ENCODE peak calls at places on chromosomes 13 and 19, in six cellular contexts. D is esophagus squamous epithelium, R is lower leg skin, V is A549, W is transverse colon, Z is Peyer's patch. N is an unnamed sample.

GRCh38 chr13:114130708-114131580 is 1.5 kb downstream of the RASA3 start:
- DNase-seq in D (no peak), R (no peak), V (peak), W (peak), Z (peak), N (no peak)

GRCh38 chr19:28485300-28485699 is 727.7 kb downstream of the UQCRFS1 start:
- DNase-seq in D (no peak), R (peak), V (no peak), W (peak), Z (no peak), N (no peak)

GRCh38 chr13:86397640-86398039 is 598.4 kb upstream of the SLITRK6 start:
- DNase-seq in D (no peak), R (no peak), V (no peak), W (no peak), Z (no peak), N (no peak)

GRCh38 chr13:75405976-75406703 is 75.8 kb downstream of the TBC1D4 start:
- DNase-seq in D (no peak), R (no peak), V (no peak), W (no peak), Z (no peak), N (no peak)

GRCh38 chr19:24073807-24074206 is 13.2 kb upstream of the ZNF254 start:
- DNase-seq in D (no peak), R (no peak), V (no peak), W (peak), Z (no peak), N (no peak)

GRCh38 chr13:53622431-53622830 is 593.8 kb downstream of the OLFM4 start:
- DNase-seq in D (no peak), R (no peak), V (no peak), W (no peak), Z (no peak), N (no peak)

GRCh38 chr19:31356587-31357314 is 7.5 kb upstream of the TSHZ3 start:
- DNase-seq in D (no peak), R (no peak), V (no peak), W (peak), Z (no peak), N (no peak)

GRCh38 chr13:112069063-112069726 is 2.2 kb downstream of the SOX1 start:
- DNase-seq in D (no peak), R (no peak), V (no peak), W (no peak), Z (no peak), N (no peak)

GRCh38 chr13:38821753-38822551 is 135.1 kb downstream of the FREM2 start:
- DNase-seq in D (no peak), R (no peak), V (no peak), W (no peak), Z (no peak), N (no peak)

GRCh38 chr19:7872306-7873204 is 1.6 kb downstream of the PRR36 start:
- DNase-seq in D (no peak), R (no peak), V (no peak), W (no peak), Z (no peak), N (no peak)

GRCh38 chr19:34375598-34375997 is 10.6 kb downstream of the GPI start:
- DNase-seq in D (no peak), R (no peak), V (no peak), W (no peak), Z (no peak), N (no peak)

GRCh38 chr19:10182847-10183246 is 11.9 kb downstream of the DNMT1 start:
- DNase-seq in D (no peak), R (no peak), V (no peak), W (no peak), Z (no peak), N (no peak)

GRCh38 chr13:65882810-65883209 is 1347.3 kb downstream of the PCDH9 start:
- DNase-seq in D (no peak), R (no peak), V (no peak), W (no peak), Z (no peak), N (no peak)

GRCh38 chr19:44552324-44552723 is 22.8 kb upstream of the CEACAM20 start:
- DNase-seq in D (no peak), R (no peak), V (peak), W (peak), Z (no peak), N (no peak)

GRCh38 chr13:27573265-27573664 is 47.1 kb downstream of the LNX2 start:
- DNase-seq in D (no peak), R (no peak), V (no peak), W (no peak), Z (no peak), N (no peak)

GRCh38 chr19:435707-436412 is 25.0 kb downstream of the SHC2 start:
- DNase-seq in D (no peak), R (no peak), V (no peak), W (no peak), Z (no peak), N (no peak)

GRCh38 chr13:84528408-84529055 is 646.3 kb upstream of the SLITRK1 start:
- DNase-seq in D (no peak), R (no peak), V (no peak), W (no peak), Z (no peak), N (no peak)

GRCh38 chr13:25231537-25231936 is 55.8 kb downstream of the MTMR6 start:
- DNase-seq in D (no peak), R (no peak), V (no peak), W (no peak), Z (no peak), N (no peak)

GRCh38 chr19:43690890-43691289 is 20.9 kb upstream of the PLAUR start:
- DNase-seq in D (no peak), R (no peak), V (no peak), W (no peak), Z (no peak), N (no peak)

GRCh38 chr19:12833747-12834417 is 497 bp downstream of the RTBDN start:
- DNase-seq in D (no peak), R (no peak), V (no peak), W (peak), Z (no peak), N (no peak)

GRCh38 chr13:28449826-28450773 is 44.8 kb downstream of the FLT1 start:
- DNase-seq in D (no peak), R (no peak), V (no peak), W (no peak), Z (no peak), N (no peak)

GRCh38 chr13:113846639-113847318 is 17.1 kb downstream of the GAS6 start:
- DNase-seq in D (no peak), R (no peak), V (no peak), W (no peak), Z (no peak), N (no peak)

GRCh38 chr13:92719868-92720267 is 506.7 kb upstream of the GPC6 start:
- DNase-seq in D (no peak), R (no peak), V (no peak), W (no peak), Z (no peak), N (no peak)

GRCh38 chr19:52176574-52176973 is 5.2 kb upstream of the ZNF836 start:
- DNase-seq in D (no peak), R (no peak), V (no peak), W (no peak), Z (no peak), N (no peak)

GRCh38 chr19:2303209-2303798 is 4.7 kb downstream of the LINGO3 start:
- DNase-seq in D (no peak), R (no peak), V (no peak), W (no peak), Z (no peak), N (no peak)

GRCh38 chr13:33452873-33453558 is 167.5 kb upstream of the STARD13 start:
- DNase-seq in D (no peak), R (no peak), V (no peak), W (no peak), Z (no peak), N (no peak)

GRCh38 chr13:99311748-99312492 is 4.7 kb upstream of the GPR183 start:
- DNase-seq in D (no peak), R (no peak), V (no peak), W (no peak), Z (no peak), N (no peak)

GRCh38 chr13:29901714-29902631 is 51.6 kb upstream of the UBL3 start:
- DNase-seq in D (no peak), R (no peak), V (no peak), W (peak), Z (no peak), N (no peak)

GRCh38 chr13:95323930-95324662 is 22.8 kb upstream of the ABCC4 start:
- DNase-seq in D (no peak), R (no peak), V (no peak), W (no peak), Z (no peak), N (no peak)

GRCh38 chr19:58544591-58545285 is 874 bp downstream of the TRIM28 start:
- DNase-seq in D (no peak), R (no peak), V (peak), W (no peak), Z (no peak), N (peak)
- TF ChIP-seq POLR2A in D (no peak), R (no peak), V (no peak), W (no peak), Z (no peak), N (no peak)

GRCh38 chr13:72889496-72889895 is 107.6 kb downstream of the PIBF1 start:
- DNase-seq in D (no peak), R (no peak), V (no peak), W (no peak), Z (no peak), N (no peak)

GRCh38 chr13:72886272-72887062 is 104.5 kb downstream of the PIBF1 start:
- DNase-seq in D (no peak), R (no peak), V (no peak), W (no peak), Z (no peak), N (no peak)

GRCh38 chr13:72884111-72884510 is 102.2 kb downstream of the PIBF1 start:
- DNase-seq in D (no peak), R (no peak), V (no peak), W (no peak), Z (no peak), N (no peak)
- TF ChIP-seq POLR2A in D (no peak), R (no peak), V (no peak), W (no peak), Z (no peak), N (no peak)

GRCh38 chr19:40229484-40229883 is 3.0 kb upstream of the CCNP start:
- DNase-seq in D (no peak), R (no peak), V (no peak), W (no peak), Z (no peak), N (no peak)
- TF ChIP-seq POLR2A in D (no peak), R (no peak), V (no peak), W (no peak), Z (no peak), N (peak)

DNA sequence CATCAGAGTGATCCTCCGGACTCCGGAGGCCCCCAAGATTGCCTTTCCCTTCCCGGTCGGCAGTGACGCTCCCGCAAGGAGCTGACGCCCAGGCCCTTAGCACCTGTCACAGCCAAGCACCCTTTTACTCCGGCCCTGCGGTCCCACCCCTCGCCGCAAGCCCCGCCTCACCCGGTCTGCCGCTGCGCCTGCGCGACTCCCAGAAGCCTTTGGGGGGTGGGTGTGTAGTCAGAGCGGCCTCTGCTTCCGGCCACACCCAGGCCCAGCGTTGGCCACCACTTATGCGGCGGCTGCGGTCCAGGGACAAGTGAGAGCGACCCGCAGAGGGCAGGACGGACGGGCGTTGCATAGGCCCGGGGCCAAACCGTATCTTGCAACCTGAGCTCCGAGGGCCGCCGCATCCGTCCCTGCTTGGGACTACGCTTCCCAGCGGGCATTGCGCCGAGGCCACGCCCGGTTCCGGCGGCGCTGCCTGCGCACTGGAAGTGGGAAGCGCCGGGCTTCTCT is 441 bp upstream of the ZFP28 start:
- DNase-seq in D (peak), R (peak), V (peak), W (peak), Z (peak), N (peak)
- TF ChIP-seq POLR2A in D (no peak), R (no peak), V (no peak), W (no peak), Z (no peak), N (no peak)

GRCh38 chr19:38691938-38692457 is 44.5 kb downstream of the ACTN4 start:
- DNase-seq in D (no peak), R (no peak), V (no peak), W (peak), Z (no peak), N (no peak)

GRCh38 chr19:38695832-38696732 is 48.2 kb downstream of the CAPN12 start:
- DNase-seq in D (no peak), R (no peak), V (no peak), W (no peak), Z (no peak), N (no peak)

GRCh38 chr19:38692458-38693379 is 45.3 kb downstream of the ACTN4 start:
- DNase-seq in D (no peak), R (no peak), V (no peak), W (no peak), Z (no peak), N (no peak)

GRCh38 chr19:38695319-38695683 is 47.9 kb downstream of the ACTN4 start:
- DNase-seq in D (no peak), R (no peak), V (no peak), W (no peak), Z (no peak), N (no peak)

DNA sequence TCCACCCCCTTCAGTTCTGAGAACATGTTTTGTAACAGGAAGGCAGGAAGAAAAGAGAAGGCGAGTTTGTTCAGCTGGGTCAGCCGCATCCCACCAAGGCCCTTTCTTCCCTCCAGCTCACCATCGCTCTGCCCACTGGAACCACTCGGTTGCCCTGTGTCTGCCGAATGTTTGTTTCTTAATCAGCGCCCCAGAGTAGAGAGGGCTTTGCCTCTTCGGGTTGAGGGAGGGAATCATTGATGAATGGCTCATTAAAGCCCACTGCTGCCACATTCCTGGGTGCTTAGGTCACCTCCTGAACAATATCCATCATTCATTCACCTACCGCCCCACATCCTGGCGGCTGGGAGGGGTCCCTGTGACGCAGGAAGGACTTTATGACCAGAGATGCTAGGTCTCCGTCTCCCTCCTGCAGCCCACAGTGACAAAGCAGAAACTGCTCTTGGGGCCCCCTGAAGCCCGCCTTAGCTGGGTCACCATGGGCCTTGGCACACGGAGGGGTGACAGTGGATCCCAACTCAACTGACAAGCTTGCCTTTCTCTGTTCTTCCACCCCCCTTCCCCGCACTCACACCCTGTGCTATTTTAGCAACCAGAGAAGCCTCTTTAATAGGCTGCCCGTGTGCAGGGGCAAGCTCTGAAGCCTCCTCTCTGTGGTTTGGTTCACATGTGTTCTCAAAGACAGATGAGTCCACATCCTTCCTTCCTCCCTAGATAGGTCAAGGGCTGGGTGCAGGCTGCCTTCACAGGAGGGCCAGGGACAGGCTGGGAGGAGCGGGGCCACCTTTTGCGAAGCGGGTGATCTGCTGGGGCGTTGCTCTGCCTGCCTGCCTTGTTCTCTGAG is 46.2 kb downstream of the ACTN4 start:
- DNase-seq in D (no peak), R (no peak), V (peak), W (peak), Z (peak), N (peak)
- TF ChIP-seq POLR2A in D (no peak), R (no peak), V (no peak), W (no peak), Z (no peak), N (no peak)

DNA sequence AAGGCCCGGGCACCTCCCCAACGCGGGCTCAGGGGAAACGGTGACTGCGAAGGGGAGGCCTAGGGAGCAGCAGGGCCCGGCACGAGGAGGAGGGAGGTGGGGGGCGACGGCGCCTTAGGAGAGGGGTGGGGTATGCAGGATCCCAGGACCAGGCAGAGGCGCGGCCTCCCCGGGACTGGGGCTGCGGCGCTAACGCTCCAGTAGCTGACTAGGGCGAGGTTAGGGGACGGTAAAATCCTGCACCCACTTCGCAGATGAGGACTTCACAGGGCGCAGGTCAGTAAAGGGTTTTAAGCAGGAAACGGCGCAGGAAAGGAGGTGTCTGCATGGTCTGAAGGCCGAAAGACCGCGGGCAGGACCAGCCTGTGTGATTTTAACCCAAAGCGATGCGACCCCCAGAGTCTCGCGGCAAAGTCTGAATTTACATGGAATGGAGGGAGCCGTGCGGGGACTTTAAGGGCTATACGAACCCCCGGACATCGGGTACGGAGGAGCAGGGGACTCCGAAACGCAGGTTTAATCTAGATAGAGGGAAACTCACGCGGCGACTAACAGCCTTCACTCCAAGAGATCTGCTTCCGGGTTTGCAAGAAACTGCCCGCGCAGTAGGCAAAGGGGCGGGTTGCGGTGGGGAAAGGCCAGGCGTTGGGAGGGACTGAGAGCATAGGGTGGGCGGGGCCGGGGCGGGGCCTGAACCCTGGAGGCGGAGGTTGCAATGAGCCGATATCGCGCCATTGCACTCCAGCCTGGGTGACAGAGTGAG is at the start of gene ZNF665:
- DNase-seq in D (peak), R (peak), V (no peak), W (peak), Z (peak), N (peak)
- TF ChIP-seq POLR2A in D (no peak), R (peak), V (no peak), W (peak), Z (peak), N (peak)